ENCODE peak calls at places on chromosomes 16 and 17, in five cellular contexts. One of them, this sample, is unnamed.

GRCh38 chr17:37648555-37648954 is 5.3 kb upstream of the DDX52 start:
- DNase-seq in mucosa of descending colon: no peak
- DNase-seq in A549: no peak
- DNase-seq in fibroblast of lung: peak; percentile 45
- DNase-seq in RWPE2: no peak
- DNase-seq in this sample: no peak

GRCh38 chr16:69712914-69713581 is 13.3 kb downstream of the NQO1 start:
- DNase-seq in fibroblast of lung: no peak
- DNase-seq in mucosa of descending colon: no peak
- DNase-seq in A549: no peak
- DNase-seq in RWPE2: no peak
- DNase-seq in this sample: no peak

GRCh38 chr17:17348872-17349723 is 45.9 kb downstream of the NT5M start:
- DNase-seq in A549: no peak
- DNase-seq in RWPE2: no peak
- DNase-seq in fibroblast of lung: peak; percentile 26
- DNase-seq in mucosa of descending colon: no peak
- DNase-seq in this sample: no peak

GRCh38 chr17:30969989-30970680 is 704 bp upstream of the RNF135 start:
- DNase-seq in fibroblast of lung: peak; percentile 59
- DNase-seq in RWPE2: no peak
- DNase-seq in mucosa of descending colon: peak; percentile 58
- DNase-seq in A549: no peak
- DNase-seq in this sample: peak; percentile 70

GRCh38 chr16:2038359-2039285 is 9.0 kb downstream of the NTHL1 start:
- DNase-seq in fibroblast of lung: peak; percentile 47
- DNase-seq in RWPE2: no peak
- DNase-seq in mucosa of descending colon: no peak
- DNase-seq in A549: no peak
- DNase-seq in this sample: peak; percentile 49

GRCh38 chr17:81931189-81931556 is 3.6 kb upstream of the MAFG start:
- DNase-seq in RWPE2: no peak
- DNase-seq in fibroblast of lung: no peak
- DNase-seq in mucosa of descending colon: no peak
- DNase-seq in A549: no peak
- DNase-seq in this sample: no peak

GRCh38 chr17:80163315-80163714 is 6.5 kb upstream of the CARD14 start:
- DNase-seq in fibroblast of lung: no peak
- DNase-seq in mucosa of descending colon: no peak
- DNase-seq in RWPE2: no peak
- DNase-seq in A549: no peak
- DNase-seq in this sample: no peak

GRCh38 chr17:67157732-67158639 is 87.0 kb downstream of the HELZ start:
- DNase-seq in A549: peak; percentile 71
- DNase-seq in fibroblast of lung: peak; percentile 55
- DNase-seq in mucosa of descending colon: peak; percentile 19
- DNase-seq in RWPE2: no peak
- DNase-seq in this sample: no peak

GRCh38 chr16:30805370-30806169 is 18.6 kb upstream of the ZNF629 start:
- DNase-seq in A549: peak; percentile 88
- DNase-seq in RWPE2: no peak
- DNase-seq in mucosa of descending colon: peak; percentile 88
- DNase-seq in fibroblast of lung: peak; percentile 83
- DNase-seq in this sample: peak; percentile 86

GRCh38 chr16:4055748-4056147 is 60.5 kb downstream of the ADCY9 start:
- DNase-seq in RWPE2: no peak
- DNase-seq in mucosa of descending colon: no peak
- DNase-seq in fibroblast of lung: no peak
- DNase-seq in A549: no peak
- DNase-seq in this sample: no peak

GRCh38 chr16:73240928-73241327 is 193.0 kb upstream of the ZFHX3 start:
- DNase-seq in A549: no peak
- DNase-seq in RWPE2: no peak
- DNase-seq in fibroblast of lung: no peak
- DNase-seq in mucosa of descending colon: no peak
- DNase-seq in this sample: no peak

GRCh38 chr17:17198281-17198680 is 7.9 kb downstream of the PLD6 start:
- DNase-seq in mucosa of descending colon: no peak
- DNase-seq in RWPE2: no peak
- DNase-seq in A549: no peak
- DNase-seq in fibroblast of lung: no peak
- DNase-seq in this sample: no peak

GRCh38 chr17:55722742-55723487 is at the start of gene TMEM100:
- DNase-seq in fibroblast of lung: peak; percentile 82
- DNase-seq in mucosa of descending colon: peak; percentile 29
- DNase-seq in RWPE2: no peak
- DNase-seq in A549: no peak
- DNase-seq in this sample: peak; percentile 25

GRCh38 chr16:86066755-86067154 is 167.8 kb downstream of the IRF8 start:
- DNase-seq in A549: no peak
- DNase-seq in RWPE2: no peak
- DNase-seq in fibroblast of lung: no peak
- DNase-seq in mucosa of descending colon: no peak
- DNase-seq in this sample: no peak

GRCh38 chr16:6976716-6977115 is 355.9 kb upstream of the RBFOX1 start:
- DNase-seq in A549: no peak
- DNase-seq in fibroblast of lung: no peak
- DNase-seq in mucosa of descending colon: no peak
- DNase-seq in RWPE2: no peak
- DNase-seq in this sample: no peak

GRCh38 chr17:42518755-42519545 is 17.1 kb upstream of the NAGLU start:
- DNase-seq in mucosa of descending colon: peak; percentile 97
- DNase-seq in RWPE2: no peak
- DNase-seq in fibroblast of lung: peak; percentile 63
- DNase-seq in A549: peak; percentile 84
- DNase-seq in this sample: peak; percentile 96

GRCh38 chr17:71933306-71933705 is 187.5 kb upstream of the SOX9 start:
- DNase-seq in A549: no peak
- DNase-seq in mucosa of descending colon: no peak
- DNase-seq in fibroblast of lung: no peak
- DNase-seq in RWPE2: no peak
- DNase-seq in this sample: no peak

GRCh38 chr17:82149401-82150099 is 51.5 kb upstream of the FASN start:
- DNase-seq in A549: no peak
- DNase-seq in fibroblast of lung: no peak
- DNase-seq in mucosa of descending colon: no peak
- DNase-seq in RWPE2: peak; percentile 69
- DNase-seq in this sample: no peak

GRCh38 chr17:32551186-32551955 is 64.6 kb downstream of the CDK5R1 start:
- DNase-seq in mucosa of descending colon: no peak
- DNase-seq in RWPE2: no peak
- DNase-seq in A549: no peak
- DNase-seq in fibroblast of lung: peak; percentile 28
- DNase-seq in this sample: no peak

GRCh38 chr17:61420128-61420527 is 20.5 kb downstream of the TBX2 start:
- DNase-seq in fibroblast of lung: no peak
- DNase-seq in mucosa of descending colon: no peak
- DNase-seq in RWPE2: no peak
- DNase-seq in A549: no peak
- DNase-seq in this sample: no peak

GRCh38 chr17:41885733-41886132 is 20.5 kb upstream of the KLHL11 start:
- DNase-seq in fibroblast of lung: no peak
- DNase-seq in mucosa of descending colon: no peak
- DNase-seq in RWPE2: no peak
- DNase-seq in A549: peak; percentile 48
- DNase-seq in this sample: no peak

GRCh38 chr17:34997355-34997862 is 17.1 kb downstream of the LIG3 start:
- DNase-seq in A549: no peak
- DNase-seq in fibroblast of lung: peak; percentile 95
- DNase-seq in RWPE2: no peak
- DNase-seq in mucosa of descending colon: peak; percentile 46
- DNase-seq in this sample: peak; percentile 31

GRCh38 chr17:40551874-40552768 is 13.2 kb downstream of the CCR7 start:
- DNase-seq in mucosa of descending colon: peak; percentile 16
- DNase-seq in fibroblast of lung: peak; percentile 96
- DNase-seq in A549: peak; percentile 99
- DNase-seq in RWPE2: peak; percentile 55
- DNase-seq in this sample: peak; percentile 27

DNA sequence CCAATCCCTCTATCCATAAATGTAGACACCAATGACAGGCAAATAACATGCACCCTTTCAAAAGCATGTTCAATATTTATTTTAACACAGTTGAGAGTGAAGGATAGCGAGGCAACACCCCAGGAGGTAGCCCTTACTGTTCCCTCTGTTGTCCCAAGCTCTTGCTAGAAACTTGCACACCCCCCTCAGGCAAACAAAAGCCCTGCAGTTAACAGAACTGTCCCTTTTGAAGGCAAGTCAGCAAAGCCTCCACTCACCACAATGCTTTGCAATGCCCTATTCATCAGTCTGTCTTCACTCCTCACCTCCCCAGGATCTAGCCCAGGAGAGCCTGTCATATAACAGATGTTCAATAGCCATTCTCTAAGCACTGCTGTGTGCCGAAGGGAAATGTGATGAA is 3.5 kb upstream of the CNEP1R1 start:
- DNase-seq in RWPE2: no peak
- DNase-seq in fibroblast of lung: no peak
- DNase-seq in mucosa of descending colon: no peak
- DNase-seq in A549: peak; percentile 20
- DNase-seq in this sample: no peak
- TF ChIP-seq CTCF in RWPE2: no peak
- TF ChIP-seq CTCF in fibroblast of lung: no peak
- TF ChIP-seq CTCF in mucosa of descending colon: no peak
- TF ChIP-seq CTCF in A549: no peak
- TF ChIP-seq CTCF in this sample: no peak

GRCh38 chr17:38735161-38735997 is 5.2 kb downstream of the CISD3 start:
- DNase-seq in RWPE2: no peak
- DNase-seq in mucosa of descending colon: peak; percentile 71
- DNase-seq in fibroblast of lung: peak; percentile 38
- DNase-seq in A549: peak; percentile 50
- DNase-seq in this sample: peak; percentile 69
- H3K4me1 ChIP-seq in RWPE2: no peaks in the 10 kb centered on the region
- H3K4me1 ChIP-seq in mucosa of descending colon: peaks cover 34% of the 10 kb centered on the region
- H3K4me1 ChIP-seq in fibroblast of lung: peaks cover 10% of the 10 kb centered on the region
- H3K4me1 ChIP-seq in A549: peaks cover 35% of the 10 kb centered on the region
- H3K4me1 ChIP-seq in this sample: peaks cover 18% of the 10 kb centered on the region

DNA sequence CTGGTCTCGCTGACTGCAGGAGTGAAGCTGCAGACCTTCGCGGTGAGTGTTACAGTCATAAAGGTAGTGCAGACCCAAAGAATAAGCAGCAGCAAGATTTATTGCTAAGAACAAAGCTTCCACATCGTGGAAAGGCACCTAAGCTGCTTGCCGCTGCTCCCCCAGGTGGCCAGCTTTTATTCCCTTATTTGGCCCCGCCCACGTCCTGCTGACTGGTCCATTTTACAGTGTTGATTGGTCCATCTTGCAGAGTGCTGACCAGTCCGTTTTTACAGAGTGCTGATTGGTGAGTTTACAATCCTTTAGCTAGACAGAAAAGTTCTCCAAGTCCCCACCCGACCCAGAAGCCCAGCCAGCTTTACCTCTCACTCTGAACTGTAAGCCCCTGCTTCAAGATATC is 227.8 kb downstream of the ABCC12 start:
- DNase-seq in RWPE2: no peak
- DNase-seq in fibroblast of lung: no peak
- DNase-seq in A549: peak; percentile 45
- DNase-seq in mucosa of descending colon: peak; percentile 5
- DNase-seq in this sample: no peak
- TF ChIP-seq CTCF in RWPE2: no peak
- TF ChIP-seq CTCF in fibroblast of lung: no peak
- TF ChIP-seq CTCF in A549: no peak
- TF ChIP-seq CTCF in mucosa of descending colon: no peak
- TF ChIP-seq CTCF in this sample: no peak

DNA sequence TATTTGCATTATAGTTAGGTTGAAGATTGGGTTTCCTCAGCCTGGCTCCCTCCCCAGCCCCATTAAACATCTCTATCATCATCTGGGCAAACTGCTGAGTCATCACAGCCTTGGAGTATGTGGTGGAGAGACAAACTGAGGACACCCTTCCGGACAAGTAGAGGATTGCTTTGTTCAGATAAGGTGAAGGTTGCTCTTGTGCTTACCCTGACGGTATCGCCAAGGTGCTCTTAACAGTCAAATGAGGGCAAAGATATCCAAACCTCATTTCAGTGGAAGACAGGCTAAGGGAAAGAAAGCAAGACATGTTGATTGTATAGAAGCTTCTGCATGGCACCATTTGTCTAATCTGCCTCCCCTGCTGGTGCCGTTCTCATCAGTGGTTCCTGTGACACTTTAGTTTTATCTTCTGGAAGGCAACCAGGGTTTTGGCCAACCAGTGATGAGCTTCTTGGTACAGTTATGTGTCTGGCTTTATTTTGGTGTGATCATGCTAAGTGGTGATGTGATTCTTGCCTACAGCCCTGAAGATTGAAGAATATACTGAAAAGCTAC is 56.9 kb upstream of the LGALS9 start:
- DNase-seq in mucosa of descending colon: no peak
- DNase-seq in A549: peak; percentile 42
- DNase-seq in fibroblast of lung: peak; percentile 62
- DNase-seq in RWPE2: no peak
- DNase-seq in this sample: no peak
- H3K4me1 ChIP-seq in mucosa of descending colon: no peaks in the 10 kb centered on the region
- H3K4me1 ChIP-seq in A549: peaks cover 86% of the 10 kb centered on the region
- H3K4me1 ChIP-seq in fibroblast of lung: peaks cover 4% of the 10 kb centered on the region
- H3K4me1 ChIP-seq in RWPE2: no peaks in the 10 kb centered on the region
- H3K4me1 ChIP-seq in this sample: no peaks in the 10 kb centered on the region

DNA sequence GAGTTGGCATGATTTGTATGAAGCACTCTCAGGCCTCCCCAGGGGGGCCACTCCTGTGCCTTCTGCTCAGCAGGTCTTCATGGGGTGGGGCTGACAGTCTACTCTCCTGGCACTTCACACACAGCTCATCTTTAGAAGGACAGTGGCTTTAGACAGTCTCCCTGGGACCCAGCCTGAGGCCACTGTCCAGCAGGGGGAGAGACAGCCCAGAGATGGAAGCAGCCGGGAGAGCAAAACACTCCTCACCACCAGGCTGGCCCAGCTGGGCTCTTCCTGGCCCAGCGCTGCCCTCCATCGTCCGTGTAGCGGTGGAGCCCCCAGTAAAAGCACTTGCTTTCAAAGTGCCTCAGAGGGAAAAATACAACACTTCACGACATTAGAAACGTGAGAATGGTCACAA is 62.0 kb upstream of the CRHR1 start:
- DNase-seq in mucosa of descending colon: no peak
- DNase-seq in fibroblast of lung: no peak
- DNase-seq in A549: peak; percentile 69
- DNase-seq in RWPE2: no peak
- DNase-seq in this sample: no peak
- TF ChIP-seq CTCF in mucosa of descending colon: no peak
- TF ChIP-seq CTCF in fibroblast of lung: no peak
- TF ChIP-seq CTCF in A549: peak; percentile 39
- TF ChIP-seq CTCF in RWPE2: peak; percentile 18
- TF ChIP-seq CTCF in this sample: no peak

GRCh38 chr17:64401941-64402340 is 11.3 kb upstream of the PECAM1 start:
- DNase-seq in RWPE2: no peak
- DNase-seq in A549: no peak
- DNase-seq in mucosa of descending colon: no peak
- DNase-seq in fibroblast of lung: no peak
- DNase-seq in this sample: no peak
- H3K4me1 ChIP-seq in RWPE2: peaks cover 7% of the 10 kb centered on the region
- H3K4me1 ChIP-seq in A549: peaks cover 4% of the 10 kb centered on the region
- H3K4me1 ChIP-seq in mucosa of descending colon: no peaks in the 10 kb centered on the region
- H3K4me1 ChIP-seq in fibroblast of lung: no peaks in the 10 kb centered on the region
- H3K4me1 ChIP-seq in this sample: no peaks in the 10 kb centered on the region

GRCh38 chr17:2070241-2071023 is 15.5 kb downstream of the HIC1 start:
- DNase-seq in RWPE2: no peak
- DNase-seq in mucosa of descending colon: no peak
- DNase-seq in A549: no peak
- DNase-seq in fibroblast of lung: no peak
- DNase-seq in this sample: no peak
- TF ChIP-seq CTCF in RWPE2: no peak
- TF ChIP-seq CTCF in mucosa of descending colon: no peak
- TF ChIP-seq CTCF in A549: no peak
- TF ChIP-seq CTCF in fibroblast of lung: no peak
- TF ChIP-seq CTCF in this sample: no peak

GRCh38 chr16:88355093-88355388 is 27.7 kb upstream of the ZNF469 start:
- DNase-seq in fibroblast of lung: no peak
- DNase-seq in RWPE2: no peak
- DNase-seq in A549: no peak
- DNase-seq in mucosa of descending colon: no peak
- DNase-seq in this sample: no peak
- H3K4me1 ChIP-seq in fibroblast of lung: no peaks in the 10 kb centered on the region
- H3K4me1 ChIP-seq in RWPE2: no peaks in the 10 kb centered on the region
- H3K4me1 ChIP-seq in A549: peaks cover 9% of the 10 kb centered on the region
- H3K4me1 ChIP-seq in mucosa of descending colon: no peaks in the 10 kb centered on the region
- H3K4me1 ChIP-seq in this sample: no peaks in the 10 kb centered on the region